ENCODE peak calls at places on chromosomes 7 and 10, in ten cellular contexts. K is psoas muscle; O is astrocyte of the spinal cord; G is nephron progenitor cell; H is H9; E is T follicular helper cell; C is ELR; Y is T-helper 9 cell; D is stimulated activated naive CD8-positive, alpha-beta T cell treated with anti-CD3 and anti-CD28 coated beads, Interleukin-15, Interleukin-2, amounts not matched to agents 100 U/mL and 50 U/mL, for 24 hours; Z is left cardiac atrium. P is an unnamed sample.

GRCh38 chr7:157786375-157787274 is 449.8 kb downstream of the DNAJB6 start:
- DNase-seq in G (no peak), O (no peak), H (no peak), Z (no peak), K (no peak), E (no peak), C (no peak), Y (no peak), D (no peak), P (no peak)

GRCh38 chr7:5452937-5453540 is 29.4 kb upstream of the TNRC18 start:
- DNase-seq in C (peak), G (peak), O (peak), K (no peak), H (peak), E (no peak), Z (peak), D (no peak), Y (no peak), P (no peak)

GRCh38 chr10:124592736-124593430 is 131.3 kb downstream of the LHPP start:
- DNase-seq in G (peak), E (no peak), C (no peak), H (no peak), O (no peak), K (peak), Y (no peak), Z (peak), D (no peak), P (no peak)

GRCh38 chr7:27784399-27785053 is 44.6 kb downstream of the TAX1BP1 start:
- DNase-seq in H (no peak), D (peak), C (peak), K (no peak), Y (no peak), O (peak), E (peak), G (peak), Z (no peak), P (peak)

GRCh38 chr7:95547356-95547755 is 49.0 kb downstream of the PDK4 start:
- DNase-seq in O (no peak), K (no peak), D (no peak), E (no peak), C (no peak), H (no peak), Y (no peak), G (no peak), Z (no peak), P (no peak)

GRCh38 chr10:106217627-106218026 is 946.9 kb downstream of the SORCS1 start:
- DNase-seq in G (no peak), C (no peak), O (no peak), H (no peak), Z (no peak), D (no peak), Y (no peak), K (no peak), E (no peak), P (no peak)

GRCh38 chr10:15120523-15120922 is 23.4 kb downstream of the RPP38 start:
- DNase-seq in Y (no peak), H (no peak), K (no peak), G (no peak), O (peak), D (no peak), Z (no peak), E (no peak), C (peak), P (no peak)

GRCh38 chr7:1531263-1531978 is 919 bp downstream of the MAFK start:
- DNase-seq in Z (peak), H (peak), K (peak), D (peak), E (peak), Y (peak), C (peak), G (peak), O (peak), P (peak)

GRCh38 chr7:130935564-130936157 is 201.7 kb upstream of the KLF14 start:
- DNase-seq in D (no peak), Y (no peak), O (no peak), E (no peak), C (no peak), G (no peak), Z (no peak), H (no peak), K (no peak), P (no peak)

GRCh38 chr7:115679976-115680375 is 350.6 kb downstream of the TFEC start:
- DNase-seq in G (peak), Z (no peak), K (no peak), D (no peak), E (no peak), Y (no peak), C (peak), H (peak), O (peak), P (peak)

GRCh38 chr7:155002411-155003214 is at the start of gene PAXIP1:
- DNase-seq in Z (peak), D (peak), H (peak), C (peak), O (peak), K (peak), Y (peak), E (peak), G (peak), P (no peak)

GRCh38 chr7:139108256-139109187 is 998 bp downstream of the ZC3HAV1 start:
- DNase-seq in Z (peak), Y (no peak), O (peak), E (no peak), D (peak), K (no peak), G (peak), C (peak), H (peak), P (peak)

GRCh38 chr7:139451638-139452037 is 31.8 kb downstream of the KLRG2 start:
- DNase-seq in G (no peak), Z (peak), D (no peak), C (peak), O (peak), K (no peak), E (no peak), H (no peak), Y (no peak), P (no peak)

GRCh38 chr10:4093438-4093837 is 308.4 kb upstream of the KLF6 start:
- DNase-seq in H (no peak), Y (no peak), C (peak), E (no peak), K (no peak), O (no peak), G (no peak), Z (no peak), D (no peak), P (no peak)